ENCODE peak calls at places on chromosomes 11 and 22, in six cellular contexts. R is activated CD8-positive, alpha-beta T cell treated with anti-CD3 and anti-CD28 coated beads, Interleukin-2, amount 10 ng/mL, durations not matched to agents 7 days and 5 days; D is stimulated activated CD8-positive, alpha-beta memory T cell treated with anti-CD3 and anti-CD28 coated beads, Interleukin-15, amount 100 ng/mL, for 4 hours; C is neuronal stem cell; X is RCC 7860; U is HS-27A. K is an unnamed sample.

GRCh38 chr11:67379061-67380058 is 6.0 kb upstream of the CLCF1 start:
- DNase-seq in R (no peak), D (no peak), C (no peak), X (peak), U (no peak), K (peak)

GRCh38 chr22:27730649-27731433 is 70.7 kb downstream of the MN1 start:
- DNase-seq in R (no peak), D (no peak), C (no peak), X (peak), U (no peak), K (no peak)

GRCh38 chr22:43279867-43280519 is 63.2 kb downstream of the SCUBE1 start:
- DNase-seq in R (no peak), D (no peak), C (no peak), X (no peak), U (no peak), K (no peak)

GRCh38 chr11:115672999-115673411 is 168.8 kb upstream of the CADM1 start:
- DNase-seq in R (no peak), D (no peak), C (no peak), X (no peak), U (no peak), K (peak)

GRCh38 chr11:133040289-133040893 is 491.9 kb downstream of the OPCML start:
- DNase-seq in R (no peak), D (no peak), C (no peak), X (no peak), U (peak), K (no peak)

GRCh38 chr11:61118004-61118403 is 15.7 kb downstream of the CD5 start:
- DNase-seq in R (no peak), D (no peak), C (no peak), X (no peak), U (no peak), K (no peak)

GRCh38 chr11:131694526-131695424 is 324.4 kb downstream of the NTM start:
- DNase-seq in R (peak), D (no peak), C (peak), X (peak), U (no peak), K (peak)

GRCh38 chr11:132024587-132025295 is 654.3 kb downstream of the NTM start:
- DNase-seq in R (no peak), D (no peak), C (no peak), X (peak), U (peak), K (peak)

GRCh38 chr11:67312187-67313021 is 9.1 kb downstream of the SSH3 start:
- DNase-seq in R (no peak), D (peak), C (no peak), X (no peak), U (no peak), K (no peak)

GRCh38 chr22:47038206-47038835 is 275.9 kb downstream of the TBC1D22A start:
- DNase-seq in R (no peak), D (no peak), C (no peak), X (no peak), U (no peak), K (no peak)

GRCh38 chr11:63015521-63016215 is at the start of gene SLC22A8:
- DNase-seq in R (no peak), D (no peak), C (peak), X (no peak), U (no peak), K (no peak)

GRCh38 chr11:30281476-30282288 is 41.2 kb upstream of the ARL14EP start:
- DNase-seq in R (peak), D (no peak), C (no peak), X (no peak), U (no peak), K (no peak)

GRCh38 chr11:18526130-18526520 is 617 bp downstream of the TSG101 start:
- DNase-seq in R (no peak), D (no peak), C (no peak), X (no peak), U (peak), K (no peak)

GRCh38 chr11:95361180-95361579 is 130.2 kb upstream of the SESN3 start:
- DNase-seq in R (no peak), D (no peak), C (no peak), X (no peak), U (no peak), K (no peak)

GRCh38 chr22:36012332-36012731 is 16.3 kb downstream of the RBFOX2 start:
- DNase-seq in R (no peak), D (no peak), C (no peak), X (no peak), U (no peak), K (no peak)

GRCh38 chr11:114617157-114618124 is 21.9 kb upstream of the NXPE4 start:
- DNase-seq in R (no peak), D (no peak), C (no peak), X (no peak), U (no peak), K (no peak)

GRCh38 chr11:8658210-8658968 is 24.1 kb downstream of the TRIM66 start:
- DNase-seq in R (no peak), D (no peak), C (no peak), X (no peak), U (no peak), K (no peak)

GRCh38 chr11:61056566-61056965 is 45.7 kb upstream of the CD5 start:
- DNase-seq in R (no peak), D (no peak), C (no peak), X (no peak), U (no peak), K (no peak)

GRCh38 chr11:113411536-113411935 is 24.0 kb downstream of the ANKK1 start:
- DNase-seq in R (no peak), D (no peak), C (no peak), X (no peak), U (no peak), K (no peak)

GRCh38 chr22:33515733-33516297 is 404.5 kb downstream of the LARGE1 start:
- DNase-seq in R (no peak), D (no peak), C (no peak), X (no peak), U (no peak), K (no peak)

GRCh38 chr11:130804306-130805077 is 111.8 kb downstream of the SNX19 start:
- DNase-seq in R (no peak), D (no peak), C (no peak), X (no peak), U (no peak), K (no peak)

GRCh38 chr11:12411806-12412727 is 34.7 kb downstream of the PARVA start:
- DNase-seq in R (peak), D (no peak), C (peak), X (peak), U (peak), K (peak)

GRCh38 chr22:21698430-21699329 is 32.9 kb downstream of the PPIL2 start:
- DNase-seq in R (no peak), D (no peak), C (no peak), X (no peak), U (no peak), K (peak)

GRCh38 chr11:70055444-70055843 is 22.7 kb upstream of the ANO1 start:
- DNase-seq in R (no peak), D (no peak), C (no peak), X (no peak), U (no peak), K (no peak)

GRCh38 chr11:44468338-44468988 is 97.0 kb upstream of the CD82 start:
- DNase-seq in R (no peak), D (no peak), C (no peak), X (no peak), U (no peak), K (no peak)

K was measured in fibroblast of gingiva.